ENCODE peak calls at places on chromosomes 13 and 19, in six cellular contexts. B, N, V, X, S and M are unnamed samples.

GRCh38 chr13:43036386-43037220 is 13.2 kb downstream of the DNAJC15 start:
- DNase-seq in B (peak), N (no peak), V (no peak), X (no peak), S (no peak), M (no peak)

GRCh38 chr13:52955505-52955904 is 73.1 kb upstream of the OLFM4 start:
- DNase-seq in B (no peak), N (no peak), V (no peak), X (no peak), S (no peak), M (no peak)

GRCh38 chr19:50717891-50718254 is 1.7 kb downstream of the SHANK1 start:
- DNase-seq in B (no peak), N (no peak), V (no peak), X (no peak), S (no peak), M (no peak)

GRCh38 chr19:49677232-49677881 is at the start of gene PRMT1:
- DNase-seq in B (peak), N (no peak), V (peak), X (no peak), S (no peak), M (peak)

GRCh38 chr19:35518313-35518712 is 4.9 kb upstream of the DMKN start:
- DNase-seq in B (peak), N (no peak), V (peak), X (no peak), S (peak), M (peak)

GRCh38 chr19:15320118-15320517 is 12.2 kb downstream of the BRD4 start:
- DNase-seq in B (no peak), N (no peak), V (no peak), X (no peak), S (peak), M (peak)

GRCh38 chr19:42352216-42352892 is 26.9 kb downstream of the MEGF8 start:
- DNase-seq in B (peak), N (no peak), V (no peak), X (no peak), S (peak), M (no peak)

GRCh38 chr19:45947926-45948325 is 25.7 kb downstream of the NOVA2 start:
- DNase-seq in B (no peak), N (no peak), V (no peak), X (no peak), S (peak), M (peak)

GRCh38 chr13:40440990-40441820 is 225.2 kb downstream of the FOXO1 start:
- DNase-seq in B (peak), N (peak), V (no peak), X (peak), S (peak), M (peak)

GRCh38 chr13:36059366-36059765 is 71.8 kb downstream of the DCLK1 start:
- DNase-seq in B (no peak), N (no peak), V (peak), X (no peak), S (no peak), M (no peak)

DNA sequence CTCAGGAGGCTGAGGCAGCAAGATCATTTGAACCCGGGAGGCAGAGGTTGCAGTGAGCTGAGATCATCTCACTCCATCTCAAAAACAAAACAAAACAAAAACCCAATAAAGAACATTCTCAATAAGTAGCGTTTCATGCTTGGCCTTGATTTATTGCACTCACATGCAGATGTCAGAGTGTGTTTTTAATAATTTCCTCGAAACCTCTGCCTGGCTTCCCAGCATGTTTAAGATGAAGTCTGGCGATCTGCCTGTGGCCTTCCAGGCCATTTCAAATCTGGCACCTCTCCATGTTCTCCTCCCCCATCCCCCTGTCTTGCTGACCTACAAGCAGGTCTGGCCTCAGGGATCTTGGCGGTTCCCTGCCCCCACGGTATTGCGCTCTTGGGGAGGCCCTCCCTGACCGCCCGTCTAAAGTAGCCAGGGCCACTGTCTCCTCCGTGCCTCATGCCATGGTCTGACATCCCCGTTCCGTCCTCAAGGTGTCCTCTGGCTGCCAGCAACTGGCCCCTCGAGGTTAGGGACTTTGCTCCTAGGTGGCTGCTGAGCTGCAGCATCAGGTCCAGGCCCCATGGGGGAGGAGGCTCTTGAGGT is 1.6 kb downstream of the WDR88 start:
- DNase-seq in B (peak), N (no peak), V (no peak), X (no peak), S (no peak), M (peak)
- TF ChIP-seq CTCF in B (no peak), N (no peak), V (no peak), X (no peak), S (no peak), M (no peak)

DNA sequence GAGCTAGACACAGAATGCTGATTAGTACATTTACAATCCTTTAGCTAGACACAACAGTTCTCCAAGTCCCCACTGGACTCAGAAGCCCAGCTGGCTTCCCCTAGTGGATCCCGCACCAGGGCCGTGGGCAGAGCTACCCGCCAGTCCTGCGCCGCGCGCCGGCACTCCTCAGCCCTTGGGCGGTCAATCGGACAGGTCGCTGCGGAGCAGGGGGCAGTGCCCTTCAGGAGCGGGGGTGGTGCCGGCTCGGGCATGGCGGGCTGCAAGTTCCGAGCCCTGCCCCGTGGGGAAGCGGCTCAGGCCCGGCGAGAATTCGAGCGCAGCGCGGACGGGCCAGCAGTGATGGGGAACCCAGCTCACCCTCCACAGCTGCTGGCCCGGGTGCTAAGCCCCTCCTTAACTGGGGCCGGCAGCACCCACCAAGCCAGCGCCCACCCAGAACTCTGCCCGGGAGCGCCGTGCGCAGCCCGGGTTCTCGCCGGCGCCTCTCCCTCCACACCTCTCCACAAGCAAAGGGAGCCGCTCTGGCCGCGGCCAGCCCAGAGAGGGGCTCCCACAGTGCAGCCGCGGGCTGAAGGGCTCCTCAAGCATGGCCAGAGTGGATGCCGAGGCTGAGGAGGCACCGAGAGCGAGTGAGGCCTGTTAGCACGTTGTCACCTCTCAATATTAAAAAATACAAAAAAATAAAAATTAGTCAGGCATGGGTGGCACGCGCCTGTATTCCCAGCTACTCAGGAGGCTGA is 12.9 kb downstream of the EBPL start:
- DNase-seq in B (no peak), N (no peak), V (no peak), X (no peak), S (no peak), M (no peak)
- H3K4me3 ChIP-seq in B (no peak), N (no peak), V (no peak), X (no peak), S (no peak), M (no peak)

DNA sequence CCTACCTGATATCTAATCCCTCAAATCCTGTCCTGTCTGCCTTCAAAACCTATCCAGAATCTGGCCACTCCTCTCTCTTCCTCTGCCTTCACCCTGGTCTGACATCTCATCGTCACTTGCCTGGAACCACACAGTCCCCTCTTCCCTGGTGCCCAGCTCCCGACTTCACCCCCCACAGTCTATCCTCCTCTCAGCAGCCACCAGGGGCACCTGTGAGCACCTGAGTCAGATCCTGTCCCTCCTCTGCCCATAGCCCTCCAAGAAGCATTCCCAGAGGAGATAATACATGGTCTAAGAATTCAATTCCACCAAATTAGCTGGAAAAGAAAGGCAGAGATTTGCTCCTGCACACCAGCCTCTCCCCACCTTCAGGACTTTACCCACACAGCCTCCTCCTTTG is 48.9 kb downstream of the ZNRF4 start:
- DNase-seq in B (no peak), N (no peak), V (no peak), X (no peak), S (no peak), M (no peak)
- TF ChIP-seq CTCF in B (peak), N (no peak), V (no peak), X (no peak), S (no peak), M (no peak)

GRCh38 chr19:58154287-58154678 is 3.7 kb upstream of the ZNF329 start:
- DNase-seq in B (peak), N (peak), V (peak), X (no peak), S (peak), M (peak)

GRCh38 chr19:58154679-58155648 is 4.4 kb upstream of the ZNF329 start:
- DNase-seq in B (peak), N (peak), V (peak), X (peak), S (peak), M (peak)

GRCh38 chr19:58153386-58153785 is 2.8 kb upstream of the ZNF329 start:
- DNase-seq in B (no peak), N (no peak), V (no peak), X (no peak), S (no peak), M (no peak)

GRCh38 chr19:58145849-58146248 is 4.7 kb downstream of the ZNF329 start:
- DNase-seq in B (no peak), N (no peak), V (no peak), X (no peak), S (no peak), M (no peak)

GRCh38 chr19:58150328-58150921 is at the start of gene ZNF329:
- DNase-seq in B (peak), N (peak), V (peak), X (peak), S (peak), M (peak)
- H3K4me3 ChIP-seq in B (peak), N (peak), V (peak), X (peak), S (peak), M (peak)

GRCh38 chr13:95192998-95193397 is 108.3 kb downstream of the ABCC4 start:
- DNase-seq in B (no peak), N (no peak), V (no peak), X (no peak), S (no peak), M (no peak)
- TF ChIP-seq CTCF in B (no peak), N (no peak), V (no peak), X (no peak), S (no peak), M (no peak)

DNA sequence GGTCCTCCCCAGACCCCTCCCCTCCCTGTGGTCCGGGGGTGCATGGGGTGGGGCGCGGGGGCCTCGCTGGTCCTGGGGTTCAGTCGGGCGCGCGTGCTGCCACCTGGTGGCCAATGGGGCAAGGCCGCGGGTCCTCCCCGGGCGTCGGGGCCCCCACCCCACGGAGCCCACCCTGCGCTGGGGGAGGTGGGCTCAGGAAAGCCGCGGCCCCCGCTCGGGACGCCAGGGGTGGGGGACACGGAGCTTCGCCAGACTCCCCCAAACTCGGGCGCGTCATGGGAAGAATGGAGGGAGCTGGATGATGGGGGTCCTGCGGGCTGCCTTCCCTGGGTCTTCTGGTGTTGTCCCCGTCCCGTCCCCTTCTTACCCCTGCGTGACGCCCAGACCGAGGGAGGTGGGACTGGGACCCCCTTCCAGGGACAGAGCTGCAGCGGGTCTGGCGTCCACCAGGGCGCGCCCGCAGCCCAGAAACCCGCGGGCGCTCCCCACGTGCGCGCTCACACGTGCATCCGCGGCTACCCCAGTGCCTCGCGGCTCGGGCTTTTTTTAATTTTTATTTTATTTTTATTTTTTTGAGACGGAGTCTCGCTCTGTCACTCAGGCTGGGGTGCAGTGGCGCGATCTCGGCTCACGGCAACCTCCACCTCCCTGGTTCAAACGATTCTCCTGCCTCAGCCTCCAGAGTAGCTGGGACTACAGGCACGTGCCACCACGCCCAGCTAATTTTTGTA is 19.8 kb upstream of the TCF3 start:
- DNase-seq in B (peak), N (no peak), V (peak), X (peak), S (peak), M (peak)
- H3K4me3 ChIP-seq in B (peak), N (no peak), V (peak), X (no peak), S (peak), M (peak)

GRCh38 chr19:28727133-28727834 is 485.7 kb downstream of the UQCRFS1 start:
- DNase-seq in B (peak), N (no peak), V (no peak), X (no peak), S (peak), M (peak)
- TF ChIP-seq CTCF in B (peak), N (no peak), V (peak), X (peak), S (peak), M (peak)

GRCh38 chr19:40687525-40688016 is 2.9 kb downstream of the NUMBL start:
- DNase-seq in B (peak), N (peak), V (no peak), X (peak), S (peak), M (peak)
- H3K4me3 ChIP-seq in B (peak), N (peak), V (no peak), X (peak), S (no peak), M (peak)